ENCODE peak calls at places on chromosomes 6 and 20, in four cellular contexts. H, Y, K and N are unnamed samples.

GRCh38 chr6:157892363-157892878 is 69.4 kb downstream of the SNX9 start:
- DNase-seq in K (no peak), H (no peak), Y (no peak), N (no peak)

GRCh38 chr6:35327349-35328027 is 14.9 kb upstream of the PPARD start:
- DNase-seq in K (peak; percentile 87), H (peak; percentile 68), Y (peak; percentile 86), N (peak; percentile 68)

GRCh38 chr6:164414695-164415094 is 894.7 kb downstream of the C6orf118 start:
- DNase-seq in Y (no peak), K (no peak), H (no peak), N (no peak)

GRCh38 chr20:2815242-2815900 is 584 bp downstream of the C20orf141 start:
- DNase-seq in K (no peak), Y (no peak), H (no peak), N (no peak)

GRCh38 chr6:48429021-48429420 is 318.0 kb upstream of the PTCHD4 start:
- DNase-seq in H (peak; percentile 6), K (no peak), Y (no peak), N (no peak)

GRCh38 chr20:1858859-1859258 is 36.3 kb upstream of the SIRPA start:
- DNase-seq in H (peak; percentile 28), Y (no peak), K (no peak), N (no peak)

GRCh38 chr20:7496394-7497111 is 443.7 kb downstream of the HAO1 start:
- DNase-seq in H (peak; percentile 25), K (no peak), Y (no peak), N (no peak)

GRCh38 chr6:33744895-33745546 is 1.7 kb downstream of the IP6K3 start:
- DNase-seq in Y (no peak), H (no peak), K (no peak), N (no peak)

GRCh38 chr20:44306927-44307326 is 4.1 kb downstream of the FITM2 start:
- DNase-seq in K (no peak), Y (no peak), H (no peak), N (no peak)

GRCh38 chr20:38863024-38863851 is 57.7 kb downstream of the PPP1R16B start:
- DNase-seq in Y (no peak), H (no peak), K (no peak), N (no peak)

GRCh38 chr6:45607818-45608217 is 230.1 kb upstream of the SUPT3H start:
- DNase-seq in Y (no peak), K (peak; percentile 62), H (peak; percentile 84), N (peak; percentile 68)

GRCh38 chr20:25054995-25055629 is 2.8 kb downstream of the ACSS1 start:
- DNase-seq in K (no peak), Y (no peak), H (peak; percentile 51), N (no peak)

GRCh38 chr6:136886110-136886509 is 36.0 kb upstream of the SLC35D3 start:
- DNase-seq in Y (no peak), K (no peak), H (peak; percentile 40), N (peak; percentile 81)

GRCh38 chr6:156686429-156686939 is 90.7 kb upstream of the ARID1B start:
- DNase-seq in Y (peak; percentile 78), H (peak; percentile 61), K (peak; percentile 41), N (peak; percentile 58)

GRCh38 chr6:110053395-110054240 is 75.5 kb downstream of the GPR6 start:
- DNase-seq in Y (peak; percentile 78), K (peak; percentile 44), H (peak; percentile 70), N (peak; percentile 65)

GRCh38 chr20:10352934-10353866 is 80.8 kb downstream of the MKKS start:
- DNase-seq in H (peak; percentile 25), K (peak; percentile 32), Y (no peak), N (no peak)

GRCh38 chr6:10759312-10759839 is 11.8 kb downstream of the TMEM14B start:
- DNase-seq in K (peak; percentile 23), Y (peak; percentile 84), H (peak; percentile 98), N (peak; percentile 98)

GRCh38 chr6:106104476-106104875 is 18.3 kb downstream of the PRDM1 start:
- DNase-seq in H (no peak), Y (no peak), K (no peak), N (no peak)

GRCh38 chr6:7615611-7616383 is 25.8 kb downstream of the SNRNP48 start:
- DNase-seq in Y (peak; percentile 80), K (peak; percentile 32), H (peak; percentile 82), N (peak; percentile 68)

GRCh38 chr20:23159923-23160445 is 73.9 kb upstream of the CD93 start:
- DNase-seq in H (no peak), Y (no peak), K (no peak), N (no peak)

GRCh38 chr6:30493643-30494250 is 4.4 kb downstream of the HLA-E start:
- DNase-seq in K (no peak), Y (peak; percentile 83), H (no peak), N (no peak)

GRCh38 chr20:31505903-31506302 is 8.3 kb upstream of the HM13 start:
- DNase-seq in H (no peak), Y (no peak), K (no peak), N (peak; percentile 57)

DNA sequence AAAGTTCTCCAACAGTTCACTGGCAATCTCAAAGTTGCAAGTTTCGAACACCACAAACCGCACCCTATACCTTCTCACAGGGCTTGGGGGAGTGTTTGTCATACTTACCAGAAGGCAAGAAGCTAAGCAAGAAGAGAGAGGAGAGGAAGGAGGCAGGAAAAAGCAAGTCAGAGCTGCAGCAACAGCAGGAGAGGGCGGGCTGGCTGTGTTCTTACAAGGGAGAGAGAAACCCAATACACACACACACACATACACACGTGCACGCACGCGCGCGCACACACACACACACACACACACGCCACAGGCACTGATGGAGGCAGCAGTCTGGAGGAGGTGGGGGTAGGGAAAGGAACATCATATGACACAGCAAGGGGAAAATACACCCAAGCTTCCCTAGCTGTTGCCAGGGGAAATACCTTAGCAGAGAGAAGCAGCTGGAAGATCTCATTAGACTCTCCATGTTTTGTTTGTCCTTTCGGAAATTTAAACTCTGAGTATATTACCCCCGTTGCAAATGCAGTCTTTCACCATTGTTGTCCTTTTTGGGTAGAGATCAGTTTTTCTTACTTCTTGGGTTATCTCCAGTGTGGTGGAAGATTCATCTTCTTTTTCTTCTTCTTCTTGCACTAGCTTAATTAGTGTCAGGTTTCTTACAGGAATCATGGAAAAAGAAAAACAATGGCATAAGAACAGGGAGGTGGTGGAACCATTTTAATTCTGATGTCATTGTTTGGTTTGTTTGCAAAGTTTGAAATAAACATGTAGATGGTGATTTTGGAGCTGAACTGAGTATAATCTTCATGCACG is at the start of gene TXLNB:
- DNase-seq in Y (peak; percentile 38), H (peak; percentile 85), K (no peak), N (peak; percentile 65)
- TF ChIP-seq CTCF in Y (no peak), H (peak; percentile 3), K (no peak), N (peak; percentile 6)

DNA sequence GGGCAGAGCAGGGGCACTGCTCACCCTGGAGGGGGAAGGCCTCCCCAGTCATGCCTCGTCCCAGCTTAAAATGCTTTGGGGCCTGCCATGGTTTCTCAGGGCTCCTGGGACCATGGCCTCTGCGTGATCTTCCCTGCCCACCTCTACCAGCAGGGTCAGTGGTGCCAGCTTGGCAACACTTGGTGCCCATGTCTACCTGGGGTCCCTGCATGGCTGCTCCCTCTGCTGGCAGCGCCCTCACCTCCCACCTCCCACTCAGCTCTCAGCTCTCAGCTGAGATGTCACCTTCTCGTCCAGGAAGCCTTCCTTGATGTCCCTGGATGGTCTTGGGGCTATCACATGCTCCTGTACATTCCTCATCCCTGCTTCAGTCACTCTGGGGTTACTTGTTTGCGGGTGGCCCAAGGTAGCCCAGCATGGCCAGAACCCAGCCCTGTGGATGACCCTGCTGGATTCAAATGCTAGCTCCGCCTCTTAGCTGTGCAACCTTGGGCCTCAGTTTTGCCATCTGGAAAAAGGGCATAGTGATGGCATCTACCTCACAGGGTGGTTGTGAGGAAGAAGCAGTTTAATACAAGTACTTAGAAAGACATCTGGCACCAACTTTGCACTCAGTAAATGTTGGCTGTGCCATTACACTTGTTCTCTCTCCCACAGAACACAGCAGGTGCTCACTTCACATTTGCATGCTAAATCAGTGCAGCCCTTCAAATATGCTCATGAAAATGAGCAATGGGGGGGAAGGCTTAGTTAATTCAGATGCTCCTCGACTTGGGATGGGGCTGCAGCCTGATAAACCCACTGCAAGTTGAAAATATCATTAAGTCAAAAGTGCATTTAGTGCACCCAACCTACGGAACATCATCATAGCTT is 53.5 kb upstream of the PTPN1 start:
- DNase-seq in Y (no peak), H (no peak), K (peak; percentile 54), N (no peak)
- TF ChIP-seq CTCF in Y (peak; percentile 55), H (peak; percentile 6), K (no peak), N (peak; percentile 30)

GRCh38 chr20:36548006-36548315 is 6.6 kb downstream of the MYL9 start:
- DNase-seq in Y (peak; percentile 88), K (no peak), H (no peak), N (no peak)
- TF ChIP-seq CTCF in Y (peak; percentile 82), K (no peak), H (peak; percentile 13), N (peak; percentile 7)

GRCh38 chr20:53205046-53205445 is 232.9 kb downstream of the TSHZ2 start:
- DNase-seq in Y (no peak), K (no peak), H (no peak), N (no peak)

GRCh38 chr20:53210931-53211330 is 238.8 kb downstream of the TSHZ2 start:
- DNase-seq in K (no peak), H (no peak), Y (no peak), N (no peak)

GRCh38 chr20:53212018-53212417 is 239.9 kb downstream of the TSHZ2 start:
- DNase-seq in Y (no peak), H (no peak), K (no peak), N (no peak)

GRCh38 chr20:53210041-53210440 is 237.9 kb downstream of the TSHZ2 start:
- DNase-seq in H (no peak), K (no peak), Y (no peak), N (no peak)

GRCh38 chr20:53208110-53208908 is 236.2 kb downstream of the TSHZ2 start:
- DNase-seq in H (no peak), Y (peak; percentile 85), K (no peak), N (no peak)
- TF ChIP-seq CTCF in H (no peak), Y (peak; percentile 78), K (no peak), N (no peak)

GRCh38 chr20:47677314-47678129 is 107.8 kb downstream of the SULF2 start:
- DNase-seq in Y (peak; percentile 86), K (peak; percentile 87), H (peak; percentile 46), N (peak; percentile 62)
- TF ChIP-seq CTCF in Y (peak; percentile 97), K (peak; percentile 98), H (peak; percentile 85), N (peak; percentile 56)

GRCh38 chr6:131807644-131808459 is at the start of gene ENPP1:
- DNase-seq in H (peak; percentile 69), K (peak; percentile 69), Y (peak; percentile 86), N (peak; percentile 55)
- TF ChIP-seq CTCF in H (peak; percentile 29), K (peak; percentile 29), Y (peak; percentile 36), N (no peak)

GRCh38 chr6:2916354-2916925 is 13.3 kb upstream of the SERPINB9 start:
- DNase-seq in H (no peak), K (no peak), Y (no peak), N (no peak)

GRCh38 chr6:2915150-2915549 is 12.0 kb upstream of the SERPINB9 start:
- DNase-seq in H (no peak), K (no peak), Y (no peak), N (no peak)

GRCh38 chr6:2918936-2919335 is 15.8 kb upstream of the SERPINB9 start:
- DNase-seq in K (no peak), H (no peak), Y (no peak), N (no peak)

GRCh38 chr6:2917801-2918495 is 14.8 kb upstream of the SERPINB9 start:
- DNase-seq in K (no peak), H (no peak), Y (no peak), N (no peak)

DNA sequence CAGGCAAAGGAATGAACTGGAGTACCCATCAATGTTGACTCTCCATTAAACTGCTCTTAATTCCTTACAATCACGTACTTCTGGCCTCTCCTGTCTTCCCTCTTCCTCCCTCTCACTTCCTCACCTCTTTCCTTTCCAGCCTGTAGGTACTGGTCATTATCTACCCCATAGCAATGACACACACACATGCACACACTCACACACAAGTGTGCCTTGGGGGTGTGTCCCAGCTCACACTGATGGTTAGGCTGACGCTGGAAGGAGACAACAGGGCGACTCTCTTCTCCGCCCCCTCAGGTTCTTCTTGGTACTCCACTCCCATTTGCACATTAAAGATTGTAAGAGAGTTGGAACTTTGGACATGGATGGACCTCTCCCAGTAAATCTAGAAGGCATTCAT is 14.0 kb upstream of the SERPINB9 start:
- DNase-seq in Y (peak; percentile 64), K (no peak), H (no peak), N (no peak)
- TF ChIP-seq CTCF in Y (no peak), K (no peak), H (peak; percentile 0), N (no peak)